ENCODE peak calls at places on chromosome 18, in nine cellular contexts. C is COLO829, I is EL, K is left cardiac atrium, F is HTR-8/SVneo, Q is smooth muscle cell of the brain vasculature, U is kidney, D is psoas muscle, M is hepatic stellate cell. P is an unnamed sample.

GRCh38 chr18:39945076-39945475 is 2010.0 kb upstream of the PIK3C3 start:
- DNase-seq in K (no peak), M (no peak), U (no peak), I (no peak), D (no peak), F (no peak), Q (no peak), C (no peak), P (no peak)

GRCh38 chr18:33116376-33116775 is 324.1 kb downstream of the CCDC178 start:
- DNase-seq in K (no peak), Q (peak; percentile 83), D (no peak), U (peak; percentile 67), F (no peak), C (no peak), M (no peak), I (no peak), P (no peak)

GRCh38 chr18:76496200-76496890 is 1.3 kb upstream of the ZNF516 start:
- DNase-seq in I (peak; percentile 70), M (no peak), U (peak; percentile 83), K (peak; percentile 80), Q (no peak), F (no peak), C (no peak), D (peak; percentile 87), P (no peak)

GRCh38 chr18:46224181-46224775 is 120.1 kb downstream of the HAUS1 start:
- DNase-seq in F (no peak), C (peak; percentile 20), K (no peak), M (no peak), U (no peak), Q (no peak), D (no peak), I (peak; percentile 31), P (no peak)

GRCh38 chr18:57432118-57432517 is 3.1 kb upstream of the ONECUT2 start:
- DNase-seq in M (no peak), U (no peak), Q (no peak), F (no peak), I (no peak), K (no peak), D (no peak), C (no peak), P (no peak)

GRCh38 chr18:48679236-48679635 is 140.4 kb downstream of the CTIF start:
- DNase-seq in M (no peak), Q (no peak), F (no peak), K (no peak), I (no peak), U (no peak), C (no peak), D (no peak), P (no peak)

GRCh38 chr18:58671122-58671940 is at the start of gene MALT1:
- DNase-seq in I (peak; percentile 96), U (peak; percentile 98), K (peak; percentile 94), F (peak; percentile 86), C (peak; percentile 82), Q (peak; percentile 65), D (peak; percentile 97), M (peak; percentile 87), P (no peak)

GRCh38 chr18:44564922-44565321 is 115.8 kb upstream of the SETBP1 start:
- DNase-seq in D (no peak), C (no peak), K (no peak), I (peak; percentile 63), U (no peak), Q (no peak), F (no peak), M (no peak), P (no peak)

GRCh38 chr18:32889620-32890593 is 117.1 kb upstream of the KLHL14 start:
- DNase-seq in D (no peak), Q (no peak), U (no peak), F (no peak), K (no peak), C (no peak), I (no peak), M (no peak), P (no peak)

GRCh38 chr18:21004721-21005120 is 106.9 kb downstream of the ROCK1 start:
- DNase-seq in F (peak; percentile 6), U (no peak), M (peak; percentile 72), I (peak; percentile 81), D (no peak), Q (peak; percentile 86), C (peak; percentile 28), K (no peak), P (peak; percentile 17)

GRCh38 chr18:9578306-9578705 is 36.1 kb downstream of the PPP4R1 start:
- DNase-seq in U (no peak), M (no peak), C (no peak), I (peak; percentile 28), F (no peak), Q (no peak), K (no peak), D (no peak), P (no peak)

GRCh38 chr18:79987566-79987965 is 797 bp downstream of the TXNL4A start:
- DNase-seq in F (no peak), K (no peak), I (peak; percentile 29), D (no peak), Q (no peak), M (peak; percentile 43), U (no peak), C (peak; percentile 21), P (no peak)

GRCh38 chr18:22344908-22345670 is 72.6 kb downstream of the CTAGE1 start:
- DNase-seq in Q (no peak), F (no peak), D (no peak), I (no peak), C (no peak), U (no peak), M (no peak), K (no peak), P (no peak)

GRCh38 chr18:63336366-63337099 is 17.0 kb upstream of the BCL2 start:
- DNase-seq in M (peak; percentile 68), Q (no peak), K (no peak), C (peak; percentile 68), D (no peak), F (peak; percentile 48), I (peak; percentile 95), U (no peak), P (peak; percentile 81)

GRCh38 chr18:79151191-79151590 is 82.0 kb downstream of the ATP9B start:
- DNase-seq in F (no peak), Q (no peak), K (no peak), I (no peak), D (no peak), U (no peak), C (no peak), M (no peak), P (no peak)

GRCh38 chr18:75088622-75089211 is 120.2 kb downstream of the PTGR3 start:
- DNase-seq in I (no peak), M (no peak), Q (no peak), C (no peak), F (no peak), K (no peak), U (no peak), D (no peak), P (no peak)

GRCh38 chr18:71115261-71115660 is 826.4 kb downstream of the SOCS6 start:
- DNase-seq in I (no peak), D (no peak), U (no peak), M (no peak), Q (no peak), K (no peak), F (no peak), C (no peak), P (no peak)

GRCh38 chr18:57951999-57952774 is 91.8 kb upstream of the NEDD4L start:
- DNase-seq in M (no peak), U (no peak), I (no peak), Q (no peak), K (peak; percentile 31), C (no peak), F (no peak), D (no peak), P (no peak)

GRCh38 chr18:12335503-12335902 is 27.5 kb downstream of the TUBB6 start:
- DNase-seq in M (no peak), F (no peak), U (no peak), Q (no peak), C (no peak), K (no peak), I (no peak), D (no peak), P (no peak)

GRCh38 chr18:11387880-11388279 is 221.5 kb upstream of the SLC35G4 start:
- DNase-seq in C (no peak), M (peak; percentile 59), I (peak; percentile 64), Q (peak; percentile 24), D (peak; percentile 82), K (peak; percentile 79), F (peak; percentile 18), U (no peak), P (peak; percentile 75)

GRCh38 chr18:8766576-8767253 is 61.4 kb downstream of the MTCL1 start:
- DNase-seq in F (no peak), U (no peak), C (no peak), K (no peak), Q (no peak), M (no peak), I (no peak), D (no peak), P (no peak)

GRCh38 chr18:63683152-63683551 is 19.6 kb upstream of the SERPINB11 start:
- DNase-seq in U (no peak), I (peak; percentile 98), K (no peak), Q (peak; percentile 47), M (peak; percentile 60), D (no peak), F (peak; percentile 25), C (no peak), P (peak; percentile 80)

GRCh38 chr18:46581648-46582047 is 75.4 kb downstream of the LOXHD1 start:
- DNase-seq in U (no peak), M (no peak), C (no peak), Q (no peak), D (no peak), K (no peak), F (no peak), I (no peak), P (no peak)

GRCh38 chr18:12038082-12038660 is 55.5 kb upstream of the ANKRD62 start:
- DNase-seq in F (no peak), D (no peak), C (no peak), I (peak; percentile 25), K (peak; percentile 52), Q (no peak), M (no peak), U (peak; percentile 79), P (no peak)

GRCh38 chr18:79345981-79346380 is 49.7 kb upstream of the NFATC1 start:
- DNase-seq in U (no peak), D (no peak), C (no peak), I (no peak), F (no peak), K (no peak), M (no peak), Q (no peak), P (no peak)

GRCh38 chr18:52510139-52510538 is 170.1 kb downstream of the DCC start:
- DNase-seq in I (no peak), D (no peak), U (no peak), F (no peak), C (no peak), K (no peak), M (no peak), Q (no peak), P (no peak)

GRCh38 chr18:6374340-6374739 is 40.4 kb downstream of the L3MBTL4 start:
- DNase-seq in Q (no peak), I (no peak), M (no peak), C (no peak), F (no peak), U (no peak), D (no peak), K (no peak), P (no peak)

GRCh38 chr18:12359515-12359927 is 17.5 kb downstream of the AFG3L2 start:
- DNase-seq in U (no peak), K (no peak), Q (no peak), C (peak; percentile 42), I (peak; percentile 34), F (no peak), M (no peak), D (no peak), P (no peak)

GRCh38 chr18:70279470-70279869 is 9.4 kb upstream of the SOCS6 start:
- DNase-seq in I (peak; percentile 44), C (no peak), F (no peak), K (no peak), D (no peak), Q (no peak), M (no peak), U (no peak), P (peak; percentile 40)

GRCh38 chr18:68299906-68300305 is 415.0 kb downstream of the TMX3 start:
- DNase-seq in K (no peak), M (no peak), F (no peak), I (no peak), U (no peak), D (no peak), Q (no peak), C (no peak), P (no peak)

GRCh38 chr18:61574665-61575064 is 241.4 kb downstream of the CDH20 start:
- DNase-seq in I (no peak), K (no peak), U (no peak), Q (no peak), C (no peak), M (no peak), F (no peak), D (no peak), P (no peak)